ENCODE peak calls at places on chromosomes 11 and 22, in nine cellular contexts. M, E, L, N, V, A, D, G and J are unnamed samples.
A peak's percentile ranks its signal among the peaks of the same experiment; 100 is the strongest.

GRCh38 chr11:103696130-103696529 is 340.3 kb upstream of the DDI1 start:
- DNase-seq in M (no peak), E (no peak), L (no peak), N (no peak), V (no peak), A (no peak), D (no peak), G (no peak), J (no peak)

GRCh38 chr22:49975543-49976389 is 15.2 kb downstream of the PIM3 start:
- DNase-seq in M (no peak), E (no peak), L (peak; percentile 44), N (no peak), V (peak; percentile 52), A (no peak), D (peak; percentile 12), G (no peak), J (peak; percentile 30)

GRCh38 chr11:61369372-61370348 is 7.5 kb downstream of the TMEM138 start:
- DNase-seq in M (no peak), E (no peak), L (no peak), N (peak; percentile 99), V (no peak), A (no peak), D (peak; percentile 57), G (no peak), J (peak; percentile 90)

GRCh38 chr11:128492461-128492860 is 94.9 kb downstream of the ETS1 start:
- DNase-seq in M (no peak), E (no peak), L (no peak), N (peak; percentile 67), V (no peak), A (peak; percentile 55), D (no peak), G (no peak), J (no peak)

GRCh38 chr11:132022718-132023117 is 652.3 kb downstream of the NTM start:
- DNase-seq in M (no peak), E (no peak), L (no peak), N (peak; percentile 81), V (no peak), A (peak; percentile 68), D (no peak), G (no peak), J (peak; percentile 35)

GRCh38 chr11:2462092-2462985 is 17.5 kb downstream of the KCNQ1 start:
- DNase-seq in M (no peak), E (no peak), L (peak; percentile 23), N (no peak), V (no peak), A (no peak), D (no peak), G (no peak), J (no peak)

GRCh38 chr22:45629469-45630089 is 42.1 kb upstream of the ATXN10 start:
- DNase-seq in M (no peak), E (no peak), L (no peak), N (no peak), V (no peak), A (no peak), D (no peak), G (no peak), J (no peak)

GRCh38 chr11:72600557-72600956 is 73.7 kb downstream of the PDE2A start:
- DNase-seq in M (no peak), E (no peak), L (no peak), N (no peak), V (no peak), A (no peak), D (no peak), G (no peak), J (no peak)

GRCh38 chr22:25199726-25200520 is at the start of gene CRYBB3:
- DNase-seq in M (no peak), E (no peak), L (no peak), N (no peak), V (no peak), A (no peak), D (no peak), G (no peak), J (no peak)

GRCh38 chr22:24968066-24968561 is 15.6 kb downstream of the KIAA1671 start:
- DNase-seq in M (no peak), E (no peak), L (no peak), N (no peak), V (peak; percentile 93), A (peak; percentile 87), D (no peak), G (no peak), J (no peak)

GRCh38 chr22:43110927-43111623 is 525 bp downstream of the BIK start:
- DNase-seq in M (no peak), E (peak; percentile 38), L (peak; percentile 38), N (no peak), V (no peak), A (no peak), D (no peak), G (no peak), J (no peak)

GRCh38 chr22:46329616-46330015 is 5.9 kb upstream of the TRMU start:
- DNase-seq in M (no peak), E (no peak), L (no peak), N (no peak), V (no peak), A (no peak), D (no peak), G (no peak), J (no peak)

GRCh38 chr11:8067567-8067928 is 13.5 kb upstream of the TUB start:
- DNase-seq in M (no peak), E (no peak), L (no peak), N (no peak), V (no peak), A (no peak), D (peak; percentile 10), G (no peak), J (no peak)

GRCh38 chr11:105612766-105613165 is 2.9 kb downstream of the GRIA4 start:
- DNase-seq in M (no peak), E (no peak), L (no peak), N (no peak), V (no peak), A (no peak), D (no peak), G (no peak), J (no peak)

GRCh38 chr11:34830035-34830434 is 86.1 kb downstream of the APIP start:
- DNase-seq in M (no peak), E (no peak), L (no peak), N (no peak), V (no peak), A (no peak), D (no peak), G (no peak), J (no peak)

GRCh38 chr11:128463386-128463829 is 124.0 kb downstream of the ETS1 start:
- DNase-seq in M (no peak), E (no peak), L (no peak), N (peak; percentile 99), V (no peak), A (peak; percentile 92), D (no peak), G (no peak), J (peak; percentile 30)

GRCh38 chr11:17479284-17480214 is 2.9 kb upstream of the ABCC8 start:
- DNase-seq in M (peak; percentile 35), E (no peak), L (no peak), N (no peak), V (no peak), A (peak; percentile 28), D (no peak), G (peak; percentile 22), J (no peak)